ENCODE peak calls at places on chromosomes 6 and 20, in seven cellular contexts. E is neural crest cell; D is activated CD4-positive, alpha-beta T cell treated with anti-CD3 and anti-CD28 coated beads for 48 hours; I is H7; Y is progenitor cell of endocrine pancreas; G is AG08395; A is foreskin fibroblast. R is an unnamed sample.

GRCh38 chr20:50655325-50655880 is 35.9 kb downstream of the RIPOR3 start:
- DNase-seq in E (no peak), D (no peak), I (no peak), Y (no peak), G (peak), A (peak), R (no peak)

GRCh38 chr6:118574051-118574865 is 26.2 kb downstream of the PLN start:
- DNase-seq in E (no peak), D (no peak), I (no peak), Y (no peak), G (no peak), A (peak), R (no peak)

GRCh38 chr6:166604911-166605310 is 18.4 kb upstream of the RAMACL start:
- DNase-seq in E (no peak), D (no peak), I (no peak), Y (no peak), G (no peak), A (no peak), R (no peak)

GRCh38 chr6:166379800-166380199 is 2.9 kb downstream of the MPC1 start:
- DNase-seq in E (no peak), D (no peak), I (no peak), Y (no peak), G (no peak), A (no peak), R (no peak)

GRCh38 chr20:63886921-63887320 is 8.0 kb upstream of the DNAJC5 start:
- DNase-seq in E (no peak), D (no peak), I (no peak), Y (no peak), G (no peak), A (no peak), R (no peak)

GRCh38 chr6:28981391-28981832 is 23.7 kb downstream of the ZNF311 start:
- DNase-seq in E (peak), D (peak), I (no peak), Y (peak), G (peak), A (peak), R (no peak)

GRCh38 chr20:24574307-24574706 is 104.9 kb downstream of the SYNDIG1 start:
- DNase-seq in E (no peak), D (no peak), I (no peak), Y (no peak), G (no peak), A (no peak), R (no peak)

GRCh38 chr6:135088818-135089809 is 34.5 kb upstream of the HBS1L start:
- DNase-seq in E (no peak), D (peak), I (peak), Y (no peak), G (peak), A (peak), R (peak)

GRCh38 chr6:42304313-42304712 is 86.7 kb upstream of the MRPS10 start:
- DNase-seq in E (no peak), D (no peak), I (no peak), Y (no peak), G (no peak), A (no peak), R (no peak)

GRCh38 chr20:48349673-48350072 is 478.1 kb downstream of the PREX1 start:
- DNase-seq in E (no peak), D (no peak), I (no peak), Y (no peak), G (no peak), A (no peak), R (no peak)

GRCh38 chr6:167898673-167899311 is 72.1 kb downstream of the AFDN start:
- DNase-seq in E (no peak), D (no peak), I (no peak), Y (no peak), G (peak), A (peak), R (peak)

GRCh38 chr20:5114403-5114802 is 5.4 kb downstream of the PCNA start:
- DNase-seq in E (no peak), D (no peak), I (no peak), Y (no peak), G (no peak), A (no peak), R (no peak)

GRCh38 chr6:83867527-83868161 is 8.2 kb downstream of the CYB5R4 start:
- DNase-seq in E (peak), D (peak), I (no peak), Y (no peak), G (peak), A (peak), R (no peak)

GRCh38 chr6:35019171-35019570 is 122.0 kb downstream of the TCP11 start:
- DNase-seq in E (no peak), D (no peak), I (no peak), Y (no peak), G (no peak), A (no peak), R (no peak)

GRCh38 chr6:105607624-105608392 is 204.9 kb upstream of the PREP start:
- DNase-seq in E (no peak), D (no peak), I (no peak), Y (no peak), G (no peak), A (no peak), R (no peak)

GRCh38 chr6:81853975-81854374 is 101.5 kb upstream of the TENT5A start:
- DNase-seq in E (no peak), D (no peak), I (no peak), Y (no peak), G (no peak), A (no peak), R (no peak)

GRCh38 chr20:16035576-16035975 is 537.7 kb downstream of the KIF16B start:
- DNase-seq in E (no peak), D (no peak), I (no peak), Y (no peak), G (no peak), A (no peak), R (no peak)

GRCh38 chr6:74491844-74492374 is 713.9 kb downstream of the COL12A1 start:
- DNase-seq in E (no peak), D (no peak), I (no peak), Y (no peak), G (no peak), A (no peak), R (no peak)

GRCh38 chr6:41939848-41940758 is 1.5 kb downstream of the CCND3 start:
- DNase-seq in E (no peak), D (peak), I (peak), Y (peak), G (no peak), A (no peak), R (no peak)

GRCh38 chr20:32574296-32575226 is 10.6 kb downstream of the NOL4L start:
- DNase-seq in E (no peak), D (peak), I (peak), Y (no peak), G (peak), A (peak), R (no peak)

GRCh38 chr20:50648651-50649050 is 42.7 kb downstream of the RIPOR3 start:
- DNase-seq in E (no peak), D (no peak), I (no peak), Y (no peak), G (no peak), A (no peak), R (no peak)

GRCh38 chr6:81696505-81696904 is 56.0 kb downstream of the TENT5A start:
- DNase-seq in E (no peak), D (no peak), I (no peak), Y (no peak), G (no peak), A (no peak), R (no peak)

GRCh38 chr20:46273701-46274100 is 34.6 kb downstream of the CDH22 start:
- DNase-seq in E (no peak), D (no peak), I (peak), Y (no peak), G (no peak), A (no peak), R (no peak)